ENCODE peak calls at places on chromosomes 6 and 20, in four cellular contexts. One of them, this sample, is unnamed.

GRCh38 chr6:98808522-98809210 is 25.7 kb upstream of the POU3F2 start:
- DNase-seq in GM06990: no peak
- DNase-seq in AG04450: no peak
- DNase-seq in endothelial cell of umbilical vein: no peak
- DNase-seq in this sample: no peak

GRCh38 chr20:52828199-52828598 is 144.0 kb upstream of the TSHZ2 start:
- DNase-seq in AG04450: no peak
- DNase-seq in endothelial cell of umbilical vein: no peak
- DNase-seq in GM06990: no peak
- DNase-seq in this sample: no peak

GRCh38 chr20:31674895-31675827 is 37.4 kb downstream of the COX4I2 start:
- DNase-seq in AG04450: no peak
- DNase-seq in endothelial cell of umbilical vein: peak; percentile 84
- DNase-seq in GM06990: peak; percentile 43
- DNase-seq in this sample: peak; percentile 84

GRCh38 chr20:35443003-35443402 is 5.0 kb upstream of the GDF5 start:
- DNase-seq in GM06990: no peak
- DNase-seq in endothelial cell of umbilical vein: no peak
- DNase-seq in AG04450: no peak
- DNase-seq in this sample: no peak

GRCh38 chr6:148611213-148611612 is 135.6 kb upstream of the UST start:
- DNase-seq in GM06990: no peak
- DNase-seq in endothelial cell of umbilical vein: no peak
- DNase-seq in AG04450: no peak
- DNase-seq in this sample: no peak

GRCh38 chr6:88599561-88599960 is 363.9 kb downstream of the RNGTT start:
- DNase-seq in AG04450: no peak
- DNase-seq in endothelial cell of umbilical vein: no peak
- DNase-seq in GM06990: no peak
- DNase-seq in this sample: peak; percentile 59

GRCh38 chr6:24991748-24992467 is 56.1 kb upstream of the RIPOR2 start:
- DNase-seq in AG04450: no peak
- DNase-seq in GM06990: peak; percentile 33
- DNase-seq in endothelial cell of umbilical vein: peak; percentile 28
- DNase-seq in this sample: peak; percentile 88

GRCh38 chr20:45073182-45073581 is 27.7 kb downstream of the KCNS1 start:
- DNase-seq in endothelial cell of umbilical vein: no peak
- DNase-seq in GM06990: no peak
- DNase-seq in AG04450: no peak
- DNase-seq in this sample: no peak

GRCh38 chr6:157688960-157689599 is 134.0 kb upstream of the SNX9 start:
- DNase-seq in AG04450: no peak
- DNase-seq in endothelial cell of umbilical vein: peak; percentile 30
- DNase-seq in GM06990: no peak
- DNase-seq in this sample: no peak

GRCh38 chr20:63433756-63434531 is 38.5 kb downstream of the KCNQ2 start:
- DNase-seq in GM06990: peak; percentile 36
- DNase-seq in endothelial cell of umbilical vein: peak; percentile 15
- DNase-seq in AG04450: no peak
- DNase-seq in this sample: peak; percentile 46

GRCh38 chr20:33811763-33812672 is 870 bp downstream of the CHMP4B start:
- DNase-seq in endothelial cell of umbilical vein: peak; percentile 93
- DNase-seq in GM06990: peak; percentile 18
- DNase-seq in AG04450: peak; percentile 57
- DNase-seq in this sample: peak; percentile 50

GRCh38 chr20:54346269-54346668 is 129.1 kb upstream of the DOK5 start:
- DNase-seq in GM06990: no peak
- DNase-seq in AG04450: no peak
- DNase-seq in endothelial cell of umbilical vein: no peak
- DNase-seq in this sample: no peak

GRCh38 chr6:34673079-34673478 is 23.5 kb downstream of the ILRUN start:
- DNase-seq in endothelial cell of umbilical vein: peak; percentile 30
- DNase-seq in GM06990: no peak
- DNase-seq in AG04450: no peak
- DNase-seq in this sample: peak; percentile 60

GRCh38 chr6:34680802-34681515 is 15.6 kb downstream of the ILRUN start:
- DNase-seq in endothelial cell of umbilical vein: peak; percentile 60
- DNase-seq in AG04450: no peak
- DNase-seq in GM06990: no peak
- DNase-seq in this sample: peak; percentile 52

GRCh38 chr6:149766156-149766768 is 16.7 kb downstream of the PCMT1 start:
- DNase-seq in GM06990: no peak
- DNase-seq in endothelial cell of umbilical vein: peak; percentile 82
- DNase-seq in AG04450: no peak
- DNase-seq in this sample: no peak

GRCh38 chr20:35578469-35578868 is 36.6 kb downstream of the ERGIC3 start:
- DNase-seq in GM06990: no peak
- DNase-seq in AG04450: no peak
- DNase-seq in endothelial cell of umbilical vein: no peak
- DNase-seq in this sample: no peak

GRCh38 chr20:34364013-34364382 is 925 bp downstream of the ITCH start:
- DNase-seq in AG04450: no peak
- DNase-seq in GM06990: no peak
- DNase-seq in endothelial cell of umbilical vein: peak; percentile 60
- DNase-seq in this sample: peak; percentile 16

GRCh38 chr6:142444388-142444787 is 142.6 kb downstream of the ADGRG6 start:
- DNase-seq in GM06990: no peak
- DNase-seq in endothelial cell of umbilical vein: no peak
- DNase-seq in AG04450: no peak
- DNase-seq in this sample: no peak

GRCh38 chr6:116513224-116513875 is 1.9 kb downstream of the CALHM5 start:
- DNase-seq in GM06990: no peak
- DNase-seq in AG04450: no peak
- DNase-seq in endothelial cell of umbilical vein: no peak
- DNase-seq in this sample: no peak

GRCh38 chr20:44471481-44471882 is 4.2 kb upstream of the TTPAL start:
- DNase-seq in GM06990: no peak
- DNase-seq in AG04450: no peak
- DNase-seq in endothelial cell of umbilical vein: no peak
- DNase-seq in this sample: no peak

DNA sequence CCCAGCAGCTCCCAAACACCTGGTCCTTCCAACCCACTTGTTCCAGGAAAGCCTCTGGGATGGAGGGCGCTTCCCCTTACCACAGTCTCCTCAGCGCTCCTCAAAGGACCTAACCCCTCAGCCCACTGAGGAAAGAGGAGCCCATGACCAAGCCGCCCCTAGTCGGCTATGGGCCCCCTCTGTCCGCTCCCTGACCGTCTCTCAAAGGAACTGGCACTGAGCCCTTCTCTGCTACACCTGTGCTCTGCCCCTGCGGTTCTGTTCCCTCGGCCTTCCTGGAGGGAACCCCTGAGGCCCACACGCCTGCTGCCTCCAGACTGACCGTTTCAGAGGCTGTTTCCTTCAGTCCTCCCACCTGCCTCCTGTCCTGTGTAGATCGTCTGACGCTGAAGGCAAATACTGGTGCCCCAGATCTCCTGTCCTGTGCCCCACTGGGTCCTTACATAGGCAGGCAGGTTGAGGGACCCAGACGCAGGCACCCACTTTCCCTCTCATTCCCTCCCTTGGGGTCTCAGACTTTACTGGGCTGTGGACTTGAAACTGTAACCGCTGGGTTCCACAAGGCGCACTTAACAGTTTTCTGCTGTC is 1.9 kb upstream of the SLC4A11 start:
- DNase-seq in AG04450: no peak
- DNase-seq in endothelial cell of umbilical vein: no peak
- DNase-seq in GM06990: no peak
- DNase-seq in this sample: no peak
- H3K4me3 ChIP-seq in AG04450: peak overlapping the region; percentile 65
- H3K4me3 ChIP-seq in endothelial cell of umbilical vein: no peak overlapping the region
- H3K4me3 ChIP-seq in GM06990: no peak overlapping the region
- H3K4me3 ChIP-seq in this sample: no peak overlapping the region

DNA sequence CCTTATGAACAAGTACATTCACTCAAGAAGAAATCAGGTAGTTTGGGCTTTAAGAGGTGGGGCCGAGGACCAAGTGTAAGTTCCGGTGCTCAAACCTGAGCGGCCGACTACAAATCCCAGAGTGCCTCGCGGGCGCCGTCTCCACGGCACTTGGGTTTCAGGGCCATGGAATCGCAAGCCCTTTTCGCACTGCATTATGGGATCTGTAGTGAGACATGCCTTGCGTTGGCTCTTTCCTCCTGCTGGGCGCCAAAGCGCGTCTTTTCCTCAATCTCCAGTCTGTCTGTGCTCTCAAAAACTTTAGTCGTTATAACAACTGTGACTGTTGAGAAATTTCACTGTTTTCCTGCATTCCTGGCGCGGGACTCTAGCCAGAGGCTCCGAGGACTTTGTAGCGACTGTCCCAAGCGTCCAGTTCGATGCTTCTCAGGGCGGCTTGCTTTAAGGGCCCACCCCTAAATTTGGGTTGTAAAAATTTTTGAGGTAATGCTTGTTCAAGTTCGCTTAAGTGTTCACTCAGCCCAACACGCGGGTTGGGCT is 408 bp upstream of the FBXO9 start:
- DNase-seq in GM06990: peak; percentile 93
- DNase-seq in endothelial cell of umbilical vein: peak; percentile 98
- DNase-seq in AG04450: peak; percentile 93
- DNase-seq in this sample: peak; percentile 98
- TF ChIP-seq CTCF in GM06990: no peak
- TF ChIP-seq CTCF in endothelial cell of umbilical vein: no peak
- TF ChIP-seq CTCF in AG04450: no peak
- TF ChIP-seq CTCF in this sample: no peak

DNA sequence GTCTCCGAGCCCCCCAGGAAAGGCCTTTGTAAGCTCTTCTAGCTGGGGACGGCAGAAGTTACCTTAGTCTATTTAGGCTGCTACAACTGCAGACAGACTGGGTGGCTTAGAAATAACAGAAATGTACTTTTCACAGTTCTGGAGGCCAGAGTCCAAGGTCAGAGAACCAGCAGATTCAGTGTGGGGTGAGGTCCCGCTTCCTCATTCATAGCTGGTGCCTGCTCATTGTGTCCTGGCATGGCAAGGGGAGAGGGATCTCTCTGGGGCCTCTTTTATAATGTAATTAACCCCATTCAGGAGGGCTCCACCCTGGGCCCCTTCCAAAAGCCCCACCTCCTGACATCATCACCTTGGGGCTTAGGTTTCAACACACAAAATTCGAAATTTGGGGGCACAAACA is 315.1 kb downstream of the CDH4 start:
- DNase-seq in endothelial cell of umbilical vein: no peak
- DNase-seq in GM06990: no peak
- DNase-seq in AG04450: no peak
- DNase-seq in this sample: no peak
- H3K4me3 ChIP-seq in endothelial cell of umbilical vein: no peak overlapping the region
- H3K4me3 ChIP-seq in GM06990: no peak overlapping the region
- H3K4me3 ChIP-seq in AG04450: no peak overlapping the region
- H3K4me3 ChIP-seq in this sample: no peak overlapping the region

GRCh38 chr6:138287144-138287955 is 69.1 kb upstream of the PBOV1 start:
- DNase-seq in endothelial cell of umbilical vein: peak; percentile 29
- DNase-seq in AG04450: no peak
- DNase-seq in GM06990: no peak
- DNase-seq in this sample: peak; percentile 58
- TF ChIP-seq CTCF in endothelial cell of umbilical vein: peak; percentile 43
- TF ChIP-seq CTCF in AG04450: peak; percentile 37
- TF ChIP-seq CTCF in GM06990: peak; percentile 86
- TF ChIP-seq CTCF in this sample: peak; percentile 78

DNA sequence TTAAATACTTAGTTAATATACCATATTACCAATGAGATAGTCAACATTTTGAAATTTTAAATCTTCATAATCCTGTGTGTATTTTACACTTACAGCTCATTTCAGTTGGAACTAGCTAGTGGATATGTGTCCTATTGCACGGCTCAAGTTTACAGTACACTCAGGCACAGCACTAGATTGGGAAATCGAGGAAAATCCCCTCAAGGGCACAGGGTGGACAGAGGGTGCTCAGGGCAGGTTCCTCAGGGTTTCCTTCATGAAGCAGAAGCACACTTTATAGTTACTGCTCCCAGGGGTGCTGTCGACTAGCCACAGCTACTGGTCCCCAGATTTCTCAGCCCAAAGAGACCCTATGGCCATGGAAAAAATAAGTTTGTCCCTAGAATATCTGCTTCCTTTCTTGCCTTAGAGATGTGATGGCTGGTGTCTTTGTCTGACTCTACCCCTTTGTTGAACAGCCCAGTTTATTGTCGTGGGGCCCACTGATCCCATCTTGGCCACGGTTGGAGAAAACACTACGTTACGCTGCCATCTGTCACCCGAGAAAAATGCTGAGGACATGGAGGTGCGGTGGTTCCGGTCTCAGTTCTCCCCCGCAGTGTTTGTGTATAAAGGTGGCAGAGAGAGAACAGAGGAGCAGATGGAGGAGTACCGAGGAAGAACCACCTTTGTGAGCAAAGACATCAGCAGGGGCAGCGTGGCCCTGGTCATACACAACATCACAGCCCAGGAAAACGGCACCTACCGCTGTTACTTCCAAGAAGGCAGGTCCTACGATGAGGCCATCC is 1.5 kb downstream of the BTN2A1 start:
- DNase-seq in GM06990: no peak
- DNase-seq in AG04450: no peak
- DNase-seq in endothelial cell of umbilical vein: no peak
- DNase-seq in this sample: no peak
- H3K4me3 ChIP-seq in GM06990: peak overlapping the region; percentile 45
- H3K4me3 ChIP-seq in AG04450: peak overlapping the region; percentile 94
- H3K4me3 ChIP-seq in endothelial cell of umbilical vein: peak overlapping the region; percentile 99
- H3K4me3 ChIP-seq in this sample: peak overlapping the region; percentile 100

GRCh38 chr20:6184086-6184485 is 61.3 kb upstream of the FERMT1 start:
- DNase-seq in AG04450: no peak
- DNase-seq in endothelial cell of umbilical vein: no peak
- DNase-seq in GM06990: no peak
- DNase-seq in this sample: no peak

GRCh38 chr20:6180531-6180930 is 57.7 kb upstream of the FERMT1 start:
- DNase-seq in AG04450: no peak
- DNase-seq in GM06990: no peak
- DNase-seq in endothelial cell of umbilical vein: no peak
- DNase-seq in this sample: no peak

GRCh38 chr20:6185268-6185667 is 62.4 kb upstream of the FERMT1 start:
- DNase-seq in GM06990: no peak
- DNase-seq in AG04450: no peak
- DNase-seq in endothelial cell of umbilical vein: no peak
- DNase-seq in this sample: no peak
- TF ChIP-seq CTCF in GM06990: no peak
- TF ChIP-seq CTCF in AG04450: no peak
- TF ChIP-seq CTCF in endothelial cell of umbilical vein: no peak
- TF ChIP-seq CTCF in this sample: peak; percentile 3

GRCh38 chr6:43702522-43703440 is 15.2 kb upstream of the MRPS18A start:
- DNase-seq in endothelial cell of umbilical vein: peak; percentile 91
- DNase-seq in AG04450: peak; percentile 61
- DNase-seq in GM06990: peak; percentile 47
- DNase-seq in this sample: peak; percentile 52
- H3K4me3 ChIP-seq in endothelial cell of umbilical vein: no peak overlapping the region
- H3K4me3 ChIP-seq in AG04450: no peak overlapping the region
- H3K4me3 ChIP-seq in GM06990: no peak overlapping the region
- H3K4me3 ChIP-seq in this sample: no peak overlapping the region

DNA sequence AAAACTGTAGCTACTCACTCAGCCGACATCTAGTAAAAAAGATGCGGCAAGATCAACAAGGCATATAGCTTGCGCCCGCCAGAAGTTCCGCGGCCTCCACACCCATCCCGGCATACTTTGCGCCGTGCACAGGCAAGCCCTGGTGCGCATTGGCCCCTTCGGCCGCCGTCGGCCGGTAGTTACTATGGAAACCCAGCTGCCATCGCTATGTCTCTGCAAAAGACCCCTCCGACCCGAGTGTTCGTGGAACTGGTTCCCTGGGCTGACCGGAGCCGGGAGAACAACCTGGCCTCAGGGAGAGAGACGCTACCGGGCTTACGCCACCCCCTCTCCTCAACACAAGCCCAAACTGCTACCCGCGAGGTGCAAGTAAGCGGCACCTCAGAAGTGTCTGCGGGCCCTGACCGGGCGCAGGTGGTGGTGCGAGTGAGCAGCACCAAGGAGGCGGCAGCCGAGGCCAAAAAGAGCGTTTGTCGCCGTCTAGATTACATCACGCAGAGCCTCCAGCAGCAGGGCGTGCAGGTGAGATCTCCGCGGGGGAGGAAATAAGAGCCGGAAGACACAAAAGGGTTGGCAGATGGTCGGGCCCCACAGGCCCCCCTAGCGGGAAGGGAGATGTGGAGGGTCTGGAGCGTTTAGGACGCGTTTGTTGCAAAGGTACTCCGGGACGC is at the start of gene IRAK1BP1:
- DNase-seq in AG04450: peak; percentile 52
- DNase-seq in endothelial cell of umbilical vein: peak; percentile 89
- DNase-seq in GM06990: peak; percentile 93
- DNase-seq in this sample: peak; percentile 93
- TF ChIP-seq CTCF in AG04450: peak; percentile 35
- TF ChIP-seq CTCF in endothelial cell of umbilical vein: peak; percentile 16
- TF ChIP-seq CTCF in GM06990: peak; percentile 32
- TF ChIP-seq CTCF in this sample: peak; percentile 5